ENCODE peak calls at places on chromosomes 13 and 19, in seven cellular contexts. C, S, Q, K, O, E and T are unnamed samples.

GRCh38 chr19:45404557-45405434 is at the start of gene PPP1R13L:
- DNase-seq in S (peak; percentile 96), C (no peak), Q (peak; percentile 96), O (peak; percentile 75), E (peak; percentile 96), K (peak; percentile 95), T (peak; percentile 88)

GRCh38 chr19:6238643-6239281 is 41.0 kb downstream of the MLLT1 start:
- DNase-seq in K (no peak), S (no peak), O (peak; percentile 78), E (no peak), C (no peak), Q (peak; percentile 61), T (peak; percentile 66)

GRCh38 chr19:41837981-41838708 is 6.3 kb downstream of the LYPD4 start:
- DNase-seq in Q (no peak), S (no peak), C (no peak), K (no peak), O (no peak), E (no peak), T (no peak)

GRCh38 chr19:37964109-37964508 is 57.1 kb downstream of the SIPA1L3 start:
- DNase-seq in S (no peak), K (no peak), O (no peak), E (no peak), C (no peak), Q (no peak), T (no peak)

GRCh38 chr19:48698046-48698445 is 2.3 kb downstream of the FUT2 start:
- DNase-seq in K (no peak), O (no peak), E (no peak), S (peak; percentile 39), Q (no peak), C (no peak), T (no peak)

GRCh38 chr13:50645092-50645491 is 198.4 kb downstream of the DLEU7 start:
- DNase-seq in C (no peak), E (no peak), O (no peak), K (no peak), S (no peak), Q (no peak), T (no peak)

GRCh38 chr13:72313546-72313945 is 413.9 kb downstream of the MZT1 start:
- DNase-seq in K (no peak), Q (no peak), C (no peak), E (no peak), S (no peak), O (no peak), T (no peak)

GRCh38 chr19:39727070-39727800 is 10.6 kb downstream of the CLC start:
- DNase-seq in E (no peak), K (no peak), S (no peak), C (no peak), O (no peak), Q (no peak), T (no peak)

GRCh38 chr13:78679329-78679728 is 20.4 kb upstream of the OBI1 start:
- DNase-seq in O (no peak), C (no peak), K (no peak), E (no peak), S (no peak), Q (no peak), T (no peak)

GRCh38 chr19:33472696-33473624 is 48.6 kb downstream of the PEPD start:
- DNase-seq in K (no peak), E (no peak), O (peak; percentile 23), C (no peak), Q (no peak), S (no peak), T (peak; percentile 20)

GRCh38 chr13:100014621-100015020 is 33.0 kb downstream of the ZIC2 start:
- DNase-seq in C (no peak), O (no peak), E (no peak), S (no peak), Q (no peak), K (no peak), T (no peak)

GRCh38 chr13:85650613-85651012 is 148.6 kb downstream of the SLITRK6 start:
- DNase-seq in E (no peak), O (no peak), C (no peak), K (no peak), Q (no peak), S (no peak), T (no peak)

GRCh38 chr13:44853641-44854040 is 135.6 kb downstream of the NUFIP1 start:
- DNase-seq in K (peak; percentile 20), Q (peak; percentile 92), O (no peak), E (no peak), C (no peak), S (peak; percentile 94), T (no peak)

GRCh38 chr13:60974296-60974695 is 441.4 kb downstream of the PCDH20 start:
- DNase-seq in O (no peak), C (no peak), K (no peak), E (no peak), Q (no peak), S (no peak), T (no peak)

GRCh38 chr13:52061587-52061986 is 37.1 kb downstream of the UTP14C start:
- DNase-seq in Q (peak; percentile 8), C (no peak), S (peak; percentile 3), O (no peak), E (no peak), K (no peak), T (no peak)

GRCh38 chr13:97348569-97349100 is 85.3 kb upstream of the RAP2A start:
- DNase-seq in S (no peak), E (no peak), C (no peak), O (no peak), Q (no peak), K (no peak), T (no peak)

GRCh38 chr13:24502567-24503375 is 9.8 kb downstream of the PARP4 start:
- DNase-seq in O (no peak), Q (no peak), S (no peak), K (peak; percentile 7), E (no peak), C (no peak), T (no peak)

GRCh38 chr13:21033866-21034601 is 27.4 kb downstream of the LATS2 start:
- DNase-seq in K (no peak), C (no peak), S (peak; percentile 83), Q (peak; percentile 85), E (no peak), O (no peak), T (no peak)
- H3K27ac ChIP-seq in K (peak overlapping the region; percentile 40), C (peak overlapping the region; percentile 37), S (peak overlapping the region; percentile 75), Q (peak overlapping the region; percentile 89), E (peak overlapping the region; percentile 87), O (no peak overlapping the region), T (peak overlapping the region; percentile 57)

DNA sequence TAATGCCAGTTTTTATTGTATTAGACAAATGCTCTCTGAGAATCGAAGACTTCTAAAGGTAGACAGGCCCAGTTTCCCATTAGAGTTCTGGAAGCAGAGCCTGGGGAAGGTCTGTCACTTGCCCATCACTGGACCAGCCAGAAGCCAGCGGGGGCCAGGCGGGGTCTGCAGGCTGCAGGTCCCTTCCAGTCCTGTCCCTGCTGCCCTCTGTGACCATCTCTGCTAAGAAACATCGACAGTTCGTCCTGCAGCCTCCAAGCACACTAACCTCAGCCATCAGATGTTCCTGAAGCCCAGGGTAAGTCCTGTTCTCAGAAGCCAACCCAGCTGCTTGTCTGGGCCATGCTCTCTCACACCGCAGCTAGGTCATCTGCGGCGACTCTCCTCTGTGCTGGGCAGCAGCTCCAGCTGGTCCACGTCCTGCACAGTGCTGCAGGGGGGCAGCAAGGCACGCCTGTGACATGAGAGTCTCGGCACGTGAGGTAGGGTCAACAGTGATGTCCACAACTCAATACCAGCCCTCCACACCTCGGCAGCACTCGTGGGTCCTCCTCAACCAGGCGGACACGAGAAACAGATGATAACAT is 2.9 kb upstream of the ADPRHL1 start:
- DNase-seq in E (no peak), S (no peak), O (no peak), C (no peak), Q (no peak), K (no peak), T (no peak)
- TF ChIP-seq POLR2A in E (no peak), S (no peak), O (no peak), C (no peak), Q (no peak), K (no peak), T (no peak)

GRCh38 chr19:35253316-35254286 is 4.8 kb downstream of the LSR start:
- DNase-seq in E (no peak), K (no peak), C (no peak), S (no peak), Q (no peak), O (no peak), T (peak; percentile 63)
- H3K27ac ChIP-seq in E (no peak overlapping the region), K (no peak overlapping the region), C (no peak overlapping the region), S (no peak overlapping the region), Q (no peak overlapping the region), O (peak overlapping the region; percentile 28), T (peak overlapping the region; percentile 36)

GRCh38 chr13:48414501-48414900 is 1.6 kb upstream of the LPAR6 start:
- DNase-seq in K (no peak), E (no peak), O (no peak), Q (no peak), S (no peak), C (no peak), T (no peak)

GRCh38 chr13:48412100-48412556 is 785 bp downstream of the LPAR6 start:
- DNase-seq in E (no peak), S (no peak), O (no peak), Q (no peak), K (no peak), C (no peak), T (no peak)

GRCh38 chr13:48411281-48412099 is 1.4 kb downstream of the LPAR6 start:
- DNase-seq in E (no peak), O (no peak), S (no peak), K (no peak), C (no peak), Q (no peak), T (no peak)

GRCh38 chr13:48415516-48415915 is 2.6 kb upstream of the LPAR6 start:
- DNase-seq in Q (no peak), K (no peak), E (no peak), O (no peak), C (no peak), S (no peak), T (no peak)

GRCh38 chr13:48412881-48413351 is at the start of gene LPAR6:
- DNase-seq in Q (peak; percentile 74), S (peak; percentile 34), C (no peak), E (no peak), K (no peak), O (no peak), T (no peak)
- TF ChIP-seq POLR2A in Q (peak; percentile 86), S (peak; percentile 58), C (peak; percentile 90), E (peak; percentile 24), K (no peak), O (peak; percentile 95), T (no peak)

DNA sequence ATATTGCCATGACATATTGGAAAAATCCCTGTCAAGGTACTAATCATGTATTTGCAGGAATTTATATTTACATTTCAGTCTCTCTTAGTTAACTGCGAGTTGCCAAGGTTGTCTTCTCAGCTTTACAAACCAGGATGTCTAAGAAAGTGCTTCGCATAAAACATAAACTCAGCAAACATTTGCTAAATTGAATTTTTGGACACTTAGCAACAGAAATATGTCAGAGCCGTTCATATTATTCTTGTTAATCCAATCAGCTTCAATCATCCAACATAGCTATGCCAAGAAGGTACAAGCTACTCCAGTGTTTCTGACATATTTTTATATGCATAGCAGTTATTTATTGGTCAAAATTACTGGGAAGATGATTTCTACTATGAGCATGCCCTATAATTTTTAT is 776.5 kb downstream of the EFNB2 start:
- DNase-seq in C (no peak), S (no peak), O (no peak), Q (no peak), K (no peak), E (no peak), T (no peak)
- H3K27ac ChIP-seq in C (no peak overlapping the region), S (no peak overlapping the region), O (no peak overlapping the region), Q (no peak overlapping the region), K (no peak overlapping the region), E (no peak overlapping the region), T (no peak overlapping the region)